ENCODE peak calls at places on chromosome 4, in five cellular contexts. S, I, X, V and H are unnamed samples.

GRCh38 chr4:5956285-5957021 is 61.8 kb downstream of the C4orf50 start:
- DNase-seq in V (no peak), I (no peak), S (no peak), X (no peak), H (no peak)

GRCh38 chr4:135485371-135485770 is 1283.8 kb upstream of the PABPC4L start:
- DNase-seq in X (no peak), I (no peak), S (no peak), V (no peak), H (no peak)

GRCh38 chr4:26724522-26724921 is 136.1 kb upstream of the STIM2 start:
- DNase-seq in V (no peak), S (no peak), X (peak; percentile 14), I (no peak), H (no peak)

GRCh38 chr4:88143504-88143903 is 14.9 kb downstream of the ABCG2 start:
- DNase-seq in X (no peak), I (no peak), V (no peak), S (no peak), H (no peak)

GRCh38 chr4:56803473-56803872 is 18.0 kb downstream of the SPINK2 start:
- DNase-seq in I (no peak), V (no peak), S (no peak), X (no peak), H (no peak)

GRCh38 chr4:27055226-27055760 is 194.7 kb downstream of the STIM2 start:
- DNase-seq in V (no peak), S (no peak), X (no peak), I (no peak), H (no peak)

GRCh38 chr4:177077572-177077971 is 232.1 kb upstream of the NEIL3 start:
- DNase-seq in I (no peak), X (no peak), S (no peak), V (no peak), H (no peak)

GRCh38 chr4:5758741-5759140 is 47.7 kb downstream of the EVC start:
- DNase-seq in V (peak; percentile 70), X (no peak), S (no peak), I (peak; percentile 61), H (peak; percentile 9)

GRCh38 chr4:7108660-7109059 is 40.8 kb upstream of the GRPEL1 start:
- DNase-seq in X (no peak), I (no peak), S (no peak), V (no peak), H (no peak)

GRCh38 chr4:56688094-56688647 is 7.1 kb upstream of the HOPX start:
- DNase-seq in X (no peak), S (no peak), V (no peak), I (no peak), H (no peak)

GRCh38 chr4:128974203-128974602 is 119.1 kb downstream of the SCLT1 start:
- DNase-seq in S (no peak), X (no peak), I (no peak), V (no peak), H (no peak)

GRCh38 chr4:80989921-80990544 is 40.5 kb upstream of the BMP3 start:
- DNase-seq in X (peak; percentile 6), I (no peak), S (peak; percentile 72), V (peak; percentile 10), H (no peak)

GRCh38 chr4:791866-792630 is 33.9 kb downstream of the CPLX1 start:
- DNase-seq in S (no peak), I (peak; percentile 50), X (peak; percentile 24), V (peak; percentile 63), H (peak; percentile 60)

GRCh38 chr4:52172166-52172565 is 121.1 kb downstream of the SPATA18 start:
- DNase-seq in X (no peak), I (no peak), S (no peak), V (no peak), H (no peak)